ENCODE peak calls at places on chromosomes 7 and 10, in six cellular contexts. T is neuronal stem cell, F is H9, D is GM23338, P is PC-9, Q is fibroblast of lung. K is an unnamed sample.

GRCh38 chr7:156778201-156778600 is 114.8 kb downstream of the LMBR1 start:
- DNase-seq in Q (no peak), T (no peak), D (no peak), P (no peak), F (no peak), K (no peak)

GRCh38 chr10:83680470-83680891 is 458.8 kb upstream of the GHITM start:
- DNase-seq in T (no peak), Q (no peak), P (no peak), F (no peak), D (no peak), K (no peak)

GRCh38 chr10:60646966-60647796 is 131.1 kb upstream of the CDK1 start:
- DNase-seq in Q (peak), F (no peak), T (peak), D (peak), P (no peak), K (no peak)

GRCh38 chr7:96548664-96549063 is 161.0 kb downstream of the SEM1 start:
- DNase-seq in Q (no peak), T (no peak), D (no peak), P (peak), F (no peak), K (no peak)

GRCh38 chr7:35707422-35707821 is 12.5 kb upstream of the HERPUD2 start:
- DNase-seq in D (peak), Q (peak), F (no peak), T (no peak), P (peak), K (no peak)

GRCh38 chr10:5591336-5591824 is 66.6 kb downstream of the CALML3 start:
- DNase-seq in P (no peak), F (no peak), T (no peak), D (no peak), Q (no peak), K (no peak)

GRCh38 chr10:80664071-80664680 is 126.5 kb downstream of the SH2D4B start:
- DNase-seq in D (peak), Q (peak), T (peak), F (peak), P (no peak), K (no peak)

GRCh38 chr10:119028900-119029612 is 458 bp upstream of the NANOS1 start:
- DNase-seq in D (peak), P (peak), Q (peak), F (peak), T (peak), K (peak)

GRCh38 chr7:149495785-149496641 is 1.6 kb downstream of the ZNF746 start:
- DNase-seq in P (no peak), F (no peak), D (no peak), T (no peak), Q (peak), K (peak)

GRCh38 chr10:72292223-72292691 is 18.5 kb downstream of the DDIT4 start:
- DNase-seq in Q (peak), D (no peak), T (no peak), P (peak), F (no peak), K (peak)

GRCh38 chr7:91722831-91723230 is 157.7 kb downstream of the MTERF1 start:
- DNase-seq in D (no peak), Q (no peak), P (no peak), F (no peak), T (no peak), K (no peak)

GRCh38 chr10:116073451-116073850 is 199.6 kb downstream of the GFRA1 start:
- DNase-seq in T (no peak), Q (no peak), P (no peak), F (no peak), D (no peak), K (no peak)

GRCh38 chr7:51011710-51012350 is 229.1 kb upstream of the GRB10 start:
- DNase-seq in F (no peak), D (no peak), T (no peak), Q (no peak), P (no peak), K (peak)

GRCh38 chr7:133354546-133355324 is 101.9 kb downstream of the EXOC4 start:
- DNase-seq in Q (peak), D (peak), T (no peak), P (no peak), F (no peak), K (peak)

GRCh38 chr7:88042157-88042556 is 108.1 kb downstream of the ADAM22 start:
- DNase-seq in T (no peak), D (no peak), P (no peak), Q (no peak), F (no peak), K (no peak)

GRCh38 chr10:49837096-49837495 is 75.0 kb upstream of the OGDHL start:
- DNase-seq in D (no peak), F (no peak), T (no peak), Q (peak), P (no peak), K (no peak)

GRCh38 chr10:51685768-51686167 is 13.6 kb downstream of the CSTF2T start:
- DNase-seq in F (no peak), P (peak), Q (no peak), D (no peak), T (no peak), K (peak)

GRCh38 chr10:49542353-49542752 is 3.4 kb upstream of the ERCC6 start:
- DNase-seq in T (no peak), F (no peak), D (peak), Q (no peak), P (no peak), K (no peak)

GRCh38 chr10:59167512-59167911 is 8.9 kb upstream of the PHYHIPL start:
- DNase-seq in F (no peak), D (no peak), P (no peak), Q (no peak), T (no peak), K (no peak)

GRCh38 chr10:59240581-59241183 is 64.2 kb downstream of the PHYHIPL start:
- DNase-seq in Q (peak), D (peak), P (no peak), T (peak), F (no peak), K (no peak)

GRCh38 chr7:67732898-67733297 is 736.3 kb downstream of the TYW1 start:
- DNase-seq in F (no peak), P (no peak), T (no peak), D (no peak), Q (no peak), K (no peak)

GRCh38 chr10:76581685-76582084 is 1055.9 kb downstream of the KCNMA1 start:
- DNase-seq in F (no peak), D (no peak), T (no peak), Q (no peak), P (peak), K (no peak)

GRCh38 chr7:30923009-30923773 is 11.5 kb downstream of the AQP1 start:
- DNase-seq in P (no peak), Q (no peak), T (no peak), F (peak), D (no peak), K (peak)

GRCh38 chr7:30923774-30924413 is 12.2 kb downstream of the AQP1 start:
- DNase-seq in Q (no peak), D (no peak), F (peak), P (no peak), T (no peak), K (peak)

GRCh38 chr7:30925117-30925516 is 13.5 kb downstream of the AQP1 start:
- DNase-seq in F (no peak), P (no peak), D (no peak), Q (no peak), T (no peak), K (peak)

GRCh38 chr7:30925913-30926312 is 14.3 kb downstream of the AQP1 start:
- DNase-seq in P (no peak), F (peak), D (no peak), T (no peak), Q (no peak), K (peak)

DNA sequence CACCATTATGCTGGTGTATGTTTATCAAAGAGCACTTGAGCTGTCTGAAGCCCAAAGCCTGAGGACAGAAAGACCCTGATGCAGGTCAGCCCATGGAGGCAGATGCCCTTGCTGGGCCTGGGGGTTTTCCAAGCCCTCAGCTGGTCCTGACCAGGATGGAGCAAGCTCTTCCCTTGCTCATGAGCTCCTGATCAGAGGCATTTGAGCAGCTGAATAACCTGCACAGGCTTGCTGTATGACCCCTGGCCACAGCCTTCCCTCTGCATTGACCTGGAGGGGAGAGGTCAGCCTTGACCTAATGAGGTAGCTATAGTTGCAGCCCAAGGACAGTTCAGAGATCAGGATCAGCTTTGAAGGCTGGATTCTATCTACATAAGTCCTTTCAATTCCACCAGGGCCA is 13.0 kb downstream of the AQP1 start:
- DNase-seq in F (peak), Q (no peak), D (no peak), T (no peak), P (no peak), K (peak)
- H2AFZ ChIP-seq in F (no peak), Q (no peak), D (no peak), T (no peak), P (no peak), K (no peak)

DNA sequence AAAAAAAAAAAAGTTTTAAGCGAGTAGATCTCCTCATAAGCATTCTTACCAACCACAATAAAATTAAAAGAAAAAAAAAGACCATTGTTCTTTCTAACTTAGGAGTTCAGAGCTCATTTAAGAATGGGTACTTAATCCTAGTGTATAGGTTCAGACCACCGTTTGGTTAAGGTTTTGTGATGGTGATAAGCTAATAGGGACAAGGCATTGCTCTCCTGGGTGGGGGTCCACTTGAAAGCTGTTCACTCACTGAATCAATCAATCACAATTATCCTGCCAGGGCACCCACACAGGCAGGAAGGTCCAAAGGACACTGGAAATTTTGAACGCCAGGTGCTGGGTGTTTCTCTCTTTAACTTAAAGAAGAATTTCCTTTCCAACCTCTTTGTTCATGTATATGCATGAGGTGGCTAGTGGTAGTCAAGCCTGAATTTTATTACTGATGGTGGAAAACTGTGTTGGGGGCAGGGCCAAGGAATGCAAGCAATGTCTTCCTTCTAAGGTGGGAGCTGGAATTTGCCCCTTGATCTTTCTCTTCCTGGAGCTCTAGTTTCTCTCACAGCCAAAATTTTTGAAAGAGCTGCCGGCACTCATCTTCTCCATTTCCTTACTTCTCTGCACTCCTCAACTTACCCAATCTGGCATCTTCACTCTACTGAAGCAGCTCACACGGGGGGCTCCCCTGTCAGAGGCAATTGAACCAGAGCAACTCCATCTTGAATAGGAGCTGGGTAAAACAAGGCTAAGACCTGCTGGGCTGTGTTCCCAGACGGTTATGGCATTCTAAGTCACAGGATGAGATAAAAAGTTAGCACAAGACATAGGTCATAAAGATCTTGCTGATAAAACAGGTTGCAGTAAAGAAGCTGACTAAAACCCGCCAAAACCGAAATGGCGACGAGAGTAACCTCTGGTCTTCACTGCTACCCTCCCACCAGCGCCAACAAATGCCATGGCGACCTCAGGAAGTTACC is 7.5 kb upstream of the FAM131B start:
- DNase-seq in D (peak), T (no peak), F (peak), Q (peak), P (no peak), K (peak)
- H2AFZ ChIP-seq in D (no peak), T (no peak), F (no peak), Q (no peak), P (no peak), K (no peak)

GRCh38 chr7:108145401-108145800 is 15.2 kb upstream of the LAMB4 start:
- DNase-seq in P (no peak), F (peak), D (peak), Q (no peak), T (no peak), K (no peak)
- H2AFZ ChIP-seq in P (no peak), F (no peak), D (peak), Q (no peak), T (no peak), K (no peak)

DNA sequence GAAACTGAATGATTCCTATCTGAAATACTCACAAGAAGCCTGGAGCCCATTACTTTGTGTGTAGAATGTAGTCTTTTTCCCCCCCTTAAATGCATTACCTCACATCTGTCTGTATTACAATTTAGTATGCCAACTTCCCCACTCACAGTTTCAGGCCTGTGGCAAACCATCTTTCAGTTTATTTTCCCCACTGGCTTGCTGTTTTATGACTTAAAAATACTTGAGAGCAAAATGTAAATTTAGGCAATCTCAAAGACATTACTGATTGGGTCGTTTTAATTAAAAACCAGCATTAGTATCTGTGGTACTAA is 30.4 kb downstream of the PIP4K2A start:
- DNase-seq in F (no peak), D (no peak), Q (no peak), P (no peak), T (no peak), K (no peak)
- H2AFZ ChIP-seq in F (no peak), D (no peak), Q (no peak), P (no peak), T (no peak), K (no peak)

GRCh38 chr10:88270061-88270808 is 312.9 kb downstream of the RNLS start:
- DNase-seq in T (no peak), P (no peak), Q (no peak), D (no peak), F (no peak), K (no peak)

GRCh38 chr10:88271736-88272135 is 311.4 kb downstream of the RNLS start:
- DNase-seq in Q (peak), P (no peak), D (no peak), F (no peak), T (no peak), K (no peak)

GRCh38 chr10:88272186-88272585 is 310.9 kb downstream of the RNLS start:
- DNase-seq in D (no peak), F (no peak), T (no peak), P (no peak), Q (no peak), K (no peak)

GRCh38 chr10:88273567-88273966 is 309.6 kb downstream of the RNLS start:
- DNase-seq in Q (no peak), F (no peak), D (no peak), P (no peak), T (no peak), K (no peak)

GRCh38 chr10:88270871-88271713 is 312.0 kb downstream of the RNLS start:
- DNase-seq in T (no peak), Q (peak), F (no peak), D (no peak), P (no peak), K (peak)
- H2AFZ ChIP-seq in T (no peak), Q (no peak), F (no peak), D (no peak), P (no peak), K (peak)